ENCODE peak calls at places on chromosomes 4 and X, in seven cellular contexts. C is mammary epithelial cell; K is CD4-positive, alpha-beta T cell; W is lung; J is sigmoid colon; E is IMR-90; Z is GM23248. M is an unnamed sample.

GRCh38 chrX:1222511-1223252 is 10.2 kb upstream of the CRLF2 start:
- DNase-seq in C (peak), Z (peak), K (no peak), E (no peak), J (peak), W (no peak), M (no peak)

GRCh38 chrX:132181364-132181763 is 37.9 kb downstream of the RAP2C start:
- DNase-seq in E (no peak), W (no peak), J (no peak), K (no peak), Z (no peak), C (peak), M (no peak)

GRCh38 chr4:47915378-47915777 is 995 bp upstream of the NFXL1 start:
- DNase-seq in J (no peak), E (no peak), Z (no peak), W (no peak), C (no peak), K (no peak), M (no peak)

GRCh38 chrX:41734530-41734929 is 10.5 kb downstream of the GPR82 start:
- DNase-seq in C (peak), J (no peak), E (peak), K (no peak), W (no peak), Z (peak), M (no peak)

GRCh38 chr4:100118213-100118612 is 72.1 kb downstream of the DDIT4L start:
- DNase-seq in C (peak), J (no peak), Z (peak), E (peak), W (no peak), K (no peak), M (no peak)

GRCh38 chr4:82692101-82692780 is 106.4 kb downstream of the SCD5 start:
- DNase-seq in C (no peak), Z (no peak), J (no peak), K (no peak), W (no peak), E (no peak), M (no peak)

GRCh38 chr4:53962516-53963225 is 101.7 kb downstream of the CHIC2 start:
- DNase-seq in W (no peak), C (peak), E (peak), J (no peak), Z (peak), K (no peak), M (no peak)

GRCh38 chr4:180665994-180666818 is 1577.0 kb upstream of the TENM3 start:
- DNase-seq in E (peak), C (peak), Z (peak), J (no peak), W (no peak), K (no peak), M (no peak)

GRCh38 chrX:49106930-49107329 is 16.6 kb downstream of the GPKOW start:
- DNase-seq in J (no peak), C (no peak), E (peak), Z (peak), K (no peak), W (no peak), M (peak)

GRCh38 chr4:16225681-16225995 is 633 bp downstream of the TAPT1 start:
- DNase-seq in J (no peak), Z (no peak), C (peak), K (no peak), E (no peak), W (no peak), M (no peak)

GRCh38 chrX:8067754-8068469 is 103.2 kb downstream of the VCX2 start:
- DNase-seq in K (no peak), J (no peak), C (peak), E (peak), Z (no peak), W (no peak), M (no peak)

GRCh38 chr4:168815373-168816345 is 194.4 kb downstream of the CBR4 start:
- DNase-seq in C (no peak), Z (no peak), J (peak), W (no peak), K (no peak), E (peak), M (no peak)

GRCh38 chr4:93832097-93832496 is 3.5 kb downstream of the ATOH1 start:
- DNase-seq in K (no peak), Z (no peak), C (no peak), J (no peak), W (no peak), E (no peak), M (no peak)

GRCh38 chr4:2062808-2063524 is 3.8 kb downstream of the NAT8L start:
- DNase-seq in K (no peak), Z (no peak), C (no peak), W (no peak), J (no peak), E (no peak), M (no peak)

GRCh38 chr4:71713611-71714203 is 70.2 kb downstream of the GC start:
- DNase-seq in C (peak), E (peak), J (no peak), Z (peak), K (no peak), W (no peak), M (no peak)

GRCh38 chr4:110636677-110637407 is 14.0 kb upstream of the PITX2 start:
- DNase-seq in E (peak), W (no peak), K (no peak), C (no peak), J (no peak), Z (peak), M (no peak)

GRCh38 chrX:130754353-130754752 is 148.7 kb downstream of the ENOX2 start:
- DNase-seq in E (no peak), K (no peak), Z (no peak), W (no peak), C (no peak), J (no peak), M (no peak)

GRCh38 chr4:151676301-151676700 is 84.5 kb downstream of the GATB start:
- DNase-seq in Z (peak), E (peak), J (no peak), C (peak), K (no peak), W (no peak), M (no peak)

GRCh38 chr4:60482921-60483351 is 717.2 kb upstream of the ADGRL3 start:
- DNase-seq in W (no peak), C (no peak), K (no peak), J (no peak), Z (no peak), E (no peak), M (no peak)

GRCh38 chr4:109494538-109494937 is 60.9 kb downstream of the SEC24B start:
- DNase-seq in W (no peak), Z (no peak), J (no peak), C (no peak), E (no peak), K (no peak), M (no peak)

GRCh38 chr4:2245787-2246275 is 3.9 kb upstream of the HAUS3 start:
- DNase-seq in K (no peak), Z (no peak), E (no peak), W (no peak), C (no peak), J (no peak), M (no peak)

GRCh38 chrX:134634691-134635090 is 23.6 kb downstream of the PLAC1 start:
- DNase-seq in E (peak), C (no peak), W (no peak), Z (peak), K (no peak), J (no peak), M (no peak)

GRCh38 chr4:15286041-15286440 is 141.8 kb upstream of the C1QTNF7 start:
- DNase-seq in J (no peak), E (no peak), K (no peak), Z (no peak), C (no peak), W (no peak), M (no peak)

GRCh38 chr4:22187203-22187835 is 238.7 kb upstream of the KCNIP4 start:
- DNase-seq in Z (no peak), W (no peak), J (no peak), K (no peak), E (no peak), C (peak), M (no peak)

GRCh38 chrX:443676-444210 is 57.0 kb upstream of the PPP2R3B start:
- DNase-seq in Z (no peak), W (no peak), J (peak), C (no peak), K (no peak), E (no peak), M (no peak)

GRCh38 chr4:159282944-159283343 is 180.1 kb downstream of the RAPGEF2 start:
- DNase-seq in J (no peak), C (no peak), Z (no peak), W (no peak), E (no peak), K (no peak), M (no peak)

GRCh38 chr4:176769519-176769918 is 23.2 kb downstream of the VEGFC start:
- DNase-seq in W (no peak), Z (peak), K (no peak), E (peak), C (peak), J (no peak), M (no peak)

GRCh38 chr4:3320361-3321023 is 27.7 kb downstream of the RGS12 start:
- DNase-seq in E (no peak), K (no peak), Z (no peak), W (no peak), C (no peak), J (peak), M (no peak)

GRCh38 chr4:67713531-67714247 is 12.7 kb upstream of the UBA6 start:
- DNase-seq in W (no peak), Z (peak), K (no peak), E (peak), C (peak), J (no peak), M (no peak)

GRCh38 chr4:154329268-154329858 is 162.2 kb downstream of the DCHS2 start:
- DNase-seq in W (no peak), C (peak), K (no peak), J (no peak), Z (peak), E (peak), M (no peak)

GRCh38 chrX:97159916-97160800 is 276.4 kb downstream of the RPA4 start:
- DNase-seq in W (no peak), E (no peak), J (no peak), K (no peak), C (no peak), Z (no peak), M (no peak)

GRCh38 chrX:40299502-40300118 is 201.9 kb upstream of the BCOR start:
- DNase-seq in J (no peak), Z (no peak), W (no peak), E (no peak), K (peak), C (no peak), M (no peak)

GRCh38 chr4:101232074-101232776 is 115.1 kb downstream of the PPP3CA start:
- DNase-seq in C (peak), K (no peak), E (peak), Z (peak), J (no peak), W (no peak), M (no peak)

GRCh38 chr4:39539026-39539690 is 11.9 kb upstream of the UGDH start:
- DNase-seq in Z (no peak), K (no peak), C (no peak), E (peak), J (no peak), W (no peak), M (no peak)

GRCh38 chrX:110146521-110146920 is 143.6 kb downstream of the TMEM164 start:
- DNase-seq in Z (peak), J (no peak), C (peak), E (peak), K (peak), W (peak), M (no peak)

GRCh38 chr4:143336828-143337599 is at the start of gene GAB1:
- DNase-seq in J (peak), E (peak), K (no peak), W (peak), C (peak), Z (peak), M (peak)

GRCh38 chrX:71660562-71661416 is 6.6 kb upstream of the LOC101059915 start:
- DNase-seq in E (no peak), W (no peak), C (peak), J (no peak), K (no peak), Z (no peak), M (no peak)

GRCh38 chrX:107374831-107375230 is 74.6 kb upstream of the FRMPD3 start:
- DNase-seq in J (no peak), E (no peak), C (no peak), W (no peak), Z (no peak), K (no peak), M (no peak)

GRCh38 chr4:141919648-141920047 is 283.3 kb downstream of the IL15 start:
- DNase-seq in K (no peak), W (no peak), Z (no peak), C (no peak), J (no peak), E (no peak), M (no peak)

DNA sequence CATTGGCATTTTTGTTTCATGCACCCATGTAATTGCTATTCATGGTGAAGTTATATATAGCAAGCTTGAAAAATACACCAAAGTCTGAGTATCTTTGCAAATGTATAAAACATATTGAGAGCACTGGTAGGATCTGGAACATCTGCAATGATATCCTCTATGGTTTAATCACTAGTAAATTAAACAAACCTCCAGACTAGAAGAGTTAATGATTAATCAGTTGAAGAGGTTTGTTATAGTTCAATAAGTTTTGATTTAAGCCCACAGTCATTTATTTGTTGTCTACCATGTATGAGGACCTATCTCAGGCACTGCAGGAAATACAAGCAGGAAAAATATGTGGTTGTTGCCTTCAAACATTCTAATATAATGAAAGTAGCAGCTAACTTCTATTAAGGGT is 16.4 kb downstream of the CYBB start:
- DNase-seq in K (no peak), E (no peak), W (no peak), Z (no peak), J (no peak), C (no peak), M (no peak)
- H3K27ac ChIP-seq in K (no peak), E (no peak), W (no peak), Z (no peak), J (no peak), C (no peak), M (no peak)

DNA sequence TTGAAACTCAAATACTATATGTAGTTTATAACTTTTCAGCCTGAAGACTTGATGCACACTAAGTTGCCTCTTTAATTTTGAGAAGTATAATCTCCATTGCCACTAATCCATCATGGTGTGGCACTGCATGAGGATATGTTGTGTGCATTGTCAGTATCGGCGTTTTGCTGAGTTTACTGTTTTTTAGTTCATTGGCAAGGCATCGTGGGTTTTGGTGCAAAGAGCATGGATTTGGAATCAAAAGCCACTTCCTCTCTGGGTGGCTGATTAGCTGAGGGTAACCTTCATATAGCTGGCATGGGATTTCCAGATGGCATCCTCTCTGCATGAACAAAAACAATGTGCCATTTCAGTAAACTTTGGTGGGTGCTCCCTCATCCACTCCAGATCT is 38.7 kb downstream of the FHL1 start:
- DNase-seq in K (no peak), W (no peak), J (no peak), C (no peak), Z (no peak), E (no peak), M (no peak)
- H3K27ac ChIP-seq in K (no peak), W (peak), J (peak), C (no peak), Z (peak), E (peak), M (no peak)

DNA sequence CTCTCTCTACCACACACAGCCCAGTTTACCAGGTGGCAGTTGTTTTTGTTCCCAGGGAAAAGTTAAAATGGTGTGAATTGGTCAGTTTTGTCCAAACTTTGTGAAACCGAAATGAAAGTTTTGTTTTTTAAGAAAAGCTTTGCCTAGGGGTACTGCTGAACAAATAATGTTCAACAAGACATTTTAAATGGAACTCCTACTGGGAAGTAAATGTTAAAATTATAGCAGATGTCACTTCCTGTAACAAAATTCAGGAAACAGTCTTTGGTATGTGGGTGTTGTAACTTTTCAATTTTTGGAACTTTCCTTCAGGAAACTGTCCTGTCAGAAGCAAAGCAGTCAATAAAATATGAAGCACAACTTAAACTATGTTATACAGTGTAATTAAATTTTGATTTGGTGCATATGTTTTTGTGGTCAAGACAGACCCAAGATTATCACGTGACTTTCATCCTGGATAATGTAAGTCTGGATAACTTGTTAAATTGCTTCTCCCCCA is 79.5 kb downstream of the AFF1 start:
- DNase-seq in C (no peak), E (peak), W (no peak), J (no peak), K (no peak), Z (peak), M (no peak)
- H3K27ac ChIP-seq in C (peak), E (peak), W (peak), J (peak), K (no peak), Z (peak), M (peak)

GRCh38 chr4:139077567-139078355 is 62.2 kb downstream of the NOCT start:
- DNase-seq in Z (no peak), C (no peak), E (no peak), J (no peak), W (no peak), K (no peak), M (no peak)

GRCh38 chr4:139078926-139079325 is 63.3 kb downstream of the NOCT start:
- DNase-seq in W (no peak), C (no peak), E (no peak), K (no peak), Z (no peak), J (no peak), M (no peak)

DNA sequence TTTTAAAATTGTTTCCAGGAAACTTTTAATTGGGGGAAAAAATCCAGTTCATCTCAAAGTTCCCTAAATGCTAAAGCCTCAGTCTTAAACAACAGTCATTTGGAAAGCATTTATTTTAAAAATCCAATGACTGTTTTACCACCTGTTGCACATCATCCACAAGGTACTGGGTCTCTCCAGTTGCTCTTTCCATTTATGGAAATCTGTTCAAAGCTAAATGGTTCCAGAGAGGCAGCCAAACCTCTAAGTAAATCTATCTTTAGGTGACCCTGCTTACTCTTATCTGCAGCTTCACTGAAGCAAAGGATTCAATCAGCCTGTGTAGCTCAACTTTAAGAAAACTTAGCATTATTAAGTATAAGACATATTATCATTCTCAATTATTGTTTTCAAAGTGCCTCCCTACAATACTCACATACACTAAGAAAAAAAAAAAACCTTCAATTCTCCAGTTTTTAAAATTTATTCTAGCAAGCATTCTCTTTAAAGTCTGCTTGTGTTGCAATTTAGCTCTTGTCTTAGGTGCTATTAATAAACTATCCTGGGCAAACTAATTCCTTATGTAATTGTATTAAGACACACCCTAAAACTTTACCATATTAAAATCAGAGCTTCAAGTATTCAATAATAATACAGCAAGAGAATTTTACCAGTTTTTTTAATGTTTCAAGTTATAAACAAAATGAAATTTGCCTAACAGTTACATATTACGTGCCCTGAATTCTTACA is 60.6 kb downstream of the NOCT start:
- DNase-seq in C (no peak), E (no peak), W (no peak), K (no peak), Z (no peak), J (no peak), M (no peak)
- H3K27ac ChIP-seq in C (no peak), E (no peak), W (peak), K (no peak), Z (no peak), J (peak), M (no peak)

GRCh38 chr4:970046-970745 is 3.2 kb downstream of the DGKQ start:
- DNase-seq in E (no peak), Z (no peak), J (no peak), W (no peak), K (no peak), C (no peak), M (no peak)

GRCh38 chr4:967113-968104 is 6.0 kb downstream of the DGKQ start:
- DNase-seq in K (no peak), J (no peak), Z (no peak), W (no peak), E (no peak), C (no peak), M (no peak)

GRCh38 chr4:968621-969394 is 4.6 kb downstream of the DGKQ start:
- DNase-seq in Z (no peak), C (no peak), J (no peak), K (no peak), E (no peak), W (no peak), M (no peak)

GRCh38 chr4:966266-967112 is 6.9 kb downstream of the DGKQ start:
- DNase-seq in Z (no peak), C (no peak), E (no peak), K (no peak), J (no peak), W (no peak), M (no peak)

DNA sequence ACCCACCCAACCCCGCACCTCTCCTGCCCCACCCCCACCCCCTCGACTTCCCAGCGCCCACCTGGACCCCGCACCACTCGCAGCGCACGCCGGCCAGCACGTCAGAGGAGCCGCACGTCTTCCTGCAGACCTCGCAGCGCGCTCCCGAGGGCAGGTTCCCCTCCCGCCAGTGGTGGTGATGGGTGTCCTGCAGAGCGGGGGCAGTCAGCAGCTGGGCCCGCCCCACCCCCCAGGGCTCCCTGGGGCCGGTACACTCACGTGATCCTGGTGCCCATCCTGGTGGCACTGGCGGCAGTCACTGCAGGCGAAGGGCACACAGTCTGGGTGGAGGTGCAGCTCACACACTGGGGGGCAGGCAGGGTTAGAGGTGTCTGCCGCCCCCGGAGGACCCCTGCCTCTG is 5.1 kb downstream of the DGKQ start:
- DNase-seq in J (no peak), E (no peak), Z (no peak), W (no peak), K (no peak), C (no peak), M (no peak)
- H3K27ac ChIP-seq in J (no peak), E (no peak), Z (no peak), W (no peak), K (no peak), C (no peak), M (no peak)

GRCh38 chr4:77154074-77154473 is 2.9 kb upstream of the CCNG2 start:
- DNase-seq in K (no peak), J (no peak), C (peak), W (no peak), Z (no peak), E (no peak), M (no peak)
- H3K27ac ChIP-seq in K (no peak), J (no peak), C (no peak), W (no peak), Z (no peak), E (no peak), M (no peak)